ENCODE peak calls at places on chromosomes 7 and 10, in five cellular contexts. Y, L, K, I and N are unnamed samples.

GRCh38 chr10:132421377-132422168 is 24.6 kb downstream of the PWWP2B start:
- DNase-seq in Y (peak), I (peak), L (peak), K (peak), N (no peak)

GRCh38 chr7:80347173-80347572 is 164.7 kb downstream of the GNAT3 start:
- DNase-seq in K (no peak), Y (peak), I (no peak), L (no peak), N (no peak)

GRCh38 chr10:97805960-97806359 is 34.2 kb upstream of the SFRP5 start:
- DNase-seq in Y (no peak), K (no peak), I (no peak), L (no peak), N (no peak)

GRCh38 chr7:50531928-50532327 is 33.3 kb downstream of the DDC start:
- DNase-seq in L (no peak), Y (no peak), I (no peak), K (no peak), N (no peak)

GRCh38 chr7:81111358-81111757 is 192.5 kb upstream of the SEMA3C start:
- DNase-seq in I (no peak), L (no peak), K (no peak), Y (peak), N (no peak)

GRCh38 chr7:55970561-55970960 is 6.2 kb downstream of the NIPSNAP2 start:
- DNase-seq in K (no peak), Y (no peak), I (no peak), L (no peak), N (no peak)

GRCh38 chr10:132724436-132724835 is 61.5 kb downstream of the NKX6-2 start:
- DNase-seq in I (no peak), Y (peak), L (no peak), K (no peak), N (no peak)

GRCh38 chr7:64905547-64905946 is 2.5 kb downstream of the ZNF273 start:
- DNase-seq in Y (no peak), K (no peak), L (no peak), I (no peak), N (no peak)

GRCh38 chr7:114021135-114021534 is 102.3 kb upstream of the PPP1R3A start:
- DNase-seq in K (no peak), L (no peak), I (no peak), Y (no peak), N (no peak)

GRCh38 chr10:44911081-44911540 is at the start of gene TMEM72:
- DNase-seq in L (no peak), K (no peak), I (no peak), Y (no peak), N (no peak)

GRCh38 chr7:98365863-98366561 is 34.9 kb downstream of the BAIAP2L1 start:
- DNase-seq in Y (no peak), I (peak), K (no peak), L (no peak), N (no peak)

GRCh38 chr10:120400601-120401000 is 56.4 kb upstream of the PLPP4 start:
- DNase-seq in L (no peak), K (no peak), I (no peak), Y (peak), N (no peak)

GRCh38 chr7:140596751-140597424 is 43.7 kb downstream of the DENND2A start:
- DNase-seq in Y (no peak), K (no peak), I (no peak), L (no peak), N (no peak)

GRCh38 chr7:100111914-100112313 is 7.2 kb downstream of the TAF6 start:
- DNase-seq in I (no peak), L (no peak), K (no peak), Y (no peak), N (no peak)

GRCh38 chr10:24974978-24975377 is 22.6 kb upstream of the PRTFDC1 start:
- DNase-seq in K (no peak), I (no peak), L (no peak), Y (peak), N (no peak)

GRCh38 chr10:74542077-74542476 is 284.3 kb upstream of the KAT6B start:
- DNase-seq in L (no peak), Y (peak), I (no peak), K (no peak), N (no peak)

GRCh38 chr7:55032069-55032699 is 13.4 kb downstream of the EGFR start:
- DNase-seq in Y (peak), I (no peak), L (no peak), K (no peak), N (no peak)

GRCh38 chr7:41685684-41686083 is 17.2 kb downstream of the INHBA start:
- DNase-seq in I (no peak), K (no peak), Y (peak), L (no peak), N (no peak)

GRCh38 chr10:28375399-28376354 is 72.8 kb upstream of the MPP7 start:
- DNase-seq in Y (peak), L (no peak), I (no peak), K (no peak), N (no peak)

GRCh38 chr10:44723654-44724053 is 187.5 kb upstream of the TMEM72 start:
- DNase-seq in I (no peak), Y (peak), K (peak), L (no peak), N (no peak)

GRCh38 chr7:16078076-16078952 is 343.0 kb downstream of the CRPPA start:
- DNase-seq in L (peak), Y (peak), K (no peak), I (no peak), N (no peak)

GRCh38 chr7:51649-52048 is 140.7 kb upstream of the FAM20C start:
- DNase-seq in K (no peak), L (no peak), Y (no peak), I (no peak), N (no peak)

GRCh38 chr7:129434172-129434845 is at the start of gene STRIP2:
- DNase-seq in I (peak), K (peak), Y (peak), L (peak), N (peak)

GRCh38 chr10:54749623-54750022 is 51.4 kb downstream of the PCDH15 start:
- DNase-seq in I (no peak), K (no peak), L (no peak), Y (no peak), N (no peak)

GRCh38 chr7:4416436-4417092 is 265.5 kb upstream of the FOXK1 start:
- DNase-seq in K (no peak), L (no peak), I (no peak), Y (no peak), N (no peak)

GRCh38 chr10:126563361-126563760 is 107.1 kb downstream of the C10orf90 start:
- DNase-seq in Y (no peak), L (no peak), K (no peak), I (no peak), N (no peak)

GRCh38 chr10:126561499-126562208 is 108.8 kb downstream of the C10orf90 start:
- DNase-seq in K (no peak), L (no peak), I (no peak), Y (no peak), N (no peak)

GRCh38 chr10:126564297-126564888 is 106.1 kb downstream of the C10orf90 start:
- DNase-seq in I (no peak), Y (no peak), K (no peak), L (no peak), N (no peak)

GRCh38 chr10:126562209-126562680 is 108.2 kb downstream of the C10orf90 start:
- DNase-seq in L (no peak), Y (no peak), K (no peak), I (no peak), N (no peak)

GRCh38 chr10:126558881-126559280 is 111.6 kb downstream of the C10orf90 start:
- DNase-seq in Y (no peak), K (no peak), I (no peak), L (no peak), N (no peak)
- TF ChIP-seq CTCF in Y (no peak), K (no peak), I (no peak), L (no peak), N (no peak)

GRCh38 chr10:63462442-63462841 is 3.3 kb downstream of the JMJD1C start:
- DNase-seq in L (no peak), I (no peak), Y (no peak), K (no peak), N (no peak)

GRCh38 chr10:63456437-63457210 is 9.2 kb downstream of the JMJD1C start:
- DNase-seq in K (no peak), Y (peak), L (no peak), I (no peak), N (no peak)

GRCh38 chr10:63455507-63455906 is 10.3 kb downstream of the JMJD1C start:
- DNase-seq in K (no peak), Y (no peak), I (no peak), L (no peak), N (no peak)

GRCh38 chr10:63457576-63457975 is 8.2 kb downstream of the JMJD1C start:
- DNase-seq in L (no peak), Y (no peak), K (no peak), I (no peak), N (no peak)

GRCh38 chr10:63458177-63458576 is 7.6 kb downstream of the JMJD1C start:
- DNase-seq in Y (no peak), L (no peak), I (no peak), K (no peak), N (no peak)
- TF ChIP-seq CTCF in Y (no peak), L (no peak), I (no peak), K (no peak), N (no peak)

GRCh38 chr10:60977161-60978128 is 33.5 kb upstream of the RHOBTB1 start:
- DNase-seq in Y (no peak), L (no peak), K (no peak), I (no peak), N (no peak)
- TF ChIP-seq CTCF in Y (no peak), L (no peak), K (no peak), I (no peak), N (no peak)

DNA sequence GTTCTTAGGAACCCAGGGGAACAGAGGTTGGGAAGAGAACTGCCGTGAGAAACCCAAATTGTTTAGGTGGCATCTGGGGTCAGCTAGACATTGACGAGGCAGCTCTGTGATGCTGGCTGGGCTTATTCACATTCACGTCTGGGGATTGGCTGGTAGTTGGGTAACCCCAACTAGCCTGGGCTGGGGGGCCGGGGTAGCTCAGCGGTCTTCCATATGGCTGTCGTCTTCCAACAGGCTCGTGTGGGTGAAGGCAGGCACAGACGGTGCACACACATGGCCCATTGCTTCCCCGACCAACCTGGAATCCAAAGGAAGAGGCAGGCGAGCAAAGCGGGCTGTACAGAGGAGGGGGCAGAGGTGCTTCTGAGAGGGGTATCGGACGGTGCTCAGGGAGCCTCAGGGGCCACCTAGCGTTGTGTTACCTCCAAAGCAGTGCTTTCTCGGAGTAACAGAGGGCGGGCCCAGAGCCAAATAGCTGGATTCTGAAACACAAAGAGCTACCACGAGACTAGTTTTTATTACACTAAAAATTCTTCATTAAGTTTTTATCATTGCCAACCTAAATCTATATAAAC is 34.5 kb downstream of the MKI67 start:
- DNase-seq in I (no peak), Y (no peak), L (no peak), K (no peak), N (no peak)
- TF ChIP-seq CTCF in I (no peak), Y (no peak), L (no peak), K (no peak), N (no peak)

DNA sequence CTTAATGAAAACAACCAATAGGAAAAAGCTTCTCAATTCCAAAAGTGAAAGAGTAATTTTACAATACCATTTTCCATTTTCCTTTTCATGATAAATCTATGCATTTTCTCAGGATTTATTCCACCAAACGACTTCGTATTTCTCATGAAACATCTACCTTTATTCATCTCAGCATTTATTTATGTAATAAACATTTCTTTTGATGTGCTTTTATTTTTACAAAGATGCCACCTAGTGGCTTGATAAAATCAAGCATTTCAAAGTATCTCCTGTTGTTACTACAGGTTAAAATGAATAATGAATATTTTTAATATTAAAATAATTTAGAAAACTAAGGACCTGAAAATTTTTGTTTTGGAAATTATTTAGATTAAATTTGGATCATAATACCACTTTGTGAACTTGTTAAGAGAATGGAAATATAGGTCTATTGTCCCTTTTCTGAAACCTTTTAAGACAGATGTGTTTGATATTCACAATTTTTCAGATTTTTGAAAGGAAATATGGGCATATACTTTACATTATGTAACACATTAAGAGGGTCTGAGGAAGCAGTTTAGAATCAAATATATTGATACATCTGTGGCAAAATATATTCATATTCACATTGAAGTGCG is 2.7 kb upstream of the IQUB start:
- DNase-seq in Y (peak), L (no peak), K (no peak), I (no peak), N (no peak)
- TF ChIP-seq CTCF in Y (peak), L (peak), K (peak), I (peak), N (peak)

DNA sequence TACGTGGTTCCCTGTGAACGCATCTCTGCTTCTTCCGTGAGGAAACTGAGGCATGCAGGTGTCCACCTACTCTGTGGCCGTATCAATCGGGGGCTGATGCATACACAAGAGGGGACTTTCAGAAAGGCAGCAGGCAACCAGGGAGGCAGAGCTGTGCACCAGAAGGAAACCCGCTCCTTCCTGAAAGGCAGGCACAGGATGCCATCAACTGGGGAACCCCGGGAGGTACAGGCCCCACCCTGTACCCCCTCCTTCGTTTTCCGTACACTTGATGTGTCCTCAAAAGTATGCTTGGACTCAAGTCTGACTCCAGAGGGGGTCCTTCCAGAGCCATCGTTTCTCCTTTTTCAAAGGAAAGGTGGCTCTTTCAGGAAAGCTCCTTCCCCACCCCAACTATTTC is 59.5 kb downstream of the ASB13 start:
- DNase-seq in L (peak), I (no peak), Y (no peak), K (no peak), N (peak)
- TF ChIP-seq CTCF in L (no peak), I (no peak), Y (peak), K (no peak), N (no peak)

GRCh38 chr7:151122276-151122675 is 36.0 kb downstream of the AGAP3 start:
- DNase-seq in L (no peak), Y (no peak), K (no peak), I (no peak), N (no peak)
- TF ChIP-seq CTCF in L (no peak), Y (no peak), K (no peak), I (no peak), N (peak)

DNA sequence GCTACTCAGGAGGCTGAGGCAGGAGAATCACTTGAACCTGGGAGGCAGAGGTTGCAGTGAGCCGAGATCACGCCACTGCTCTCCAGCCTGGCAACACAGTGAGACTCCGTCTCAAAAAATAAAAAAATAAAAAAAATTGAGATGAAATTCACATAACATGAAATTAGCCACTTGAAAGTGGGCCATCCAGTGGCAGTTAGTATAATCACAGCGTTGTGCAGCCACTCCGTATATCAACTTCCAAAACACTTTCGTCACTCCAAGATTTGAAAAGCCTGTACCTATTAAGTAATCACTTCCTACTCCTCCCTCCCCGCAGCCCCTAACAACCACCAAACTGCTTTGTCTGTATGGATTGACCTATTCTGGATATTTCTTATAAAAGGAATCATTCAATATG is 20.7 kb upstream of the CACUL1 start:
- DNase-seq in I (no peak), K (no peak), Y (no peak), L (no peak), N (no peak)
- TF ChIP-seq CTCF in I (no peak), K (no peak), Y (peak), L (no peak), N (peak)